ENCODE peak calls at places on chromosomes 6 and 20, in seven cellular contexts. A is CD4-positive, alpha-beta memory T cell; I is activated CD8-positive, alpha-beta memory T cell treated with anti-CD3 and anti-CD28 coated beads, Interleukin-2, amount 50 U/mL, for 48 hours; W is bronchial epithelial cell; C is PC-3; X is cardiac fibroblast; H is AG20443. Y is an unnamed sample.

GRCh38 chr20:9147553-9148024 is 78.7 kb downstream of the PLCB4 start:
- DNase-seq in A (no peak), I (no peak), W (peak), C (peak), X (peak), H (peak), Y (peak)

GRCh38 chr6:144411506-144412165 is 126.5 kb downstream of the UTRN start:
- DNase-seq in A (no peak), I (no peak), W (peak), C (peak), X (no peak), H (peak), Y (peak)

GRCh38 chr20:1775117-1775516 is 117.5 kb upstream of the SIRPG start:
- DNase-seq in A (no peak), I (no peak), W (peak), C (peak), X (peak), H (peak), Y (peak)

GRCh38 chr20:53126185-53126584 is 154.0 kb downstream of the TSHZ2 start:
- DNase-seq in A (no peak), I (no peak), W (peak), C (no peak), X (no peak), H (no peak), Y (no peak)

GRCh38 chr6:92275150-92275549 is 1144.2 kb downstream of the EPHA7 start:
- DNase-seq in A (no peak), I (no peak), W (no peak), C (no peak), X (no peak), H (no peak), Y (no peak)

GRCh38 chr6:41571066-41571780 is 25.0 kb downstream of the FOXP4 start:
- DNase-seq in A (no peak), I (no peak), W (peak), C (no peak), X (no peak), H (no peak), Y (peak)

GRCh38 chr6:168123165-168123911 is 44.3 kb upstream of the FRMD1 start:
- DNase-seq in A (no peak), I (no peak), W (no peak), C (no peak), X (no peak), H (no peak), Y (no peak)

GRCh38 chr20:63093966-63094766 is 87.4 kb upstream of the BHLHE23 start:
- DNase-seq in A (no peak), I (peak), W (no peak), C (no peak), X (no peak), H (no peak), Y (no peak)

GRCh38 chr20:46803446-46804020 is 91.1 kb upstream of the EYA2 start:
- DNase-seq in A (no peak), I (no peak), W (no peak), C (no peak), X (no peak), H (no peak), Y (no peak)

GRCh38 chr6:22001336-22002027 is 295.4 kb downstream of the PRL start:
- DNase-seq in A (no peak), I (no peak), W (no peak), C (no peak), X (no peak), H (no peak), Y (peak)

GRCh38 chr6:26215200-26216014 is 128.2 kb downstream of the HFE start:
- DNase-seq in A (peak), I (no peak), W (peak), C (peak), X (peak), H (no peak), Y (peak)

GRCh38 chr20:43736588-43737091 is 9.8 kb upstream of the GTSF1L start:
- DNase-seq in A (no peak), I (no peak), W (no peak), C (no peak), X (peak), H (no peak), Y (peak)

GRCh38 chr6:131061041-131061770 is 1.8 kb downstream of the EPB41L2 start:
- DNase-seq in A (no peak), I (no peak), W (no peak), C (peak), X (peak), H (no peak), Y (peak)

GRCh38 chr6:34630040-34630439 is 66.5 kb downstream of the ILRUN start:
- DNase-seq in A (no peak), I (no peak), W (peak), C (peak), X (peak), H (peak), Y (peak)

Y was measured in EH.